ENCODE peak calls at places on chromosomes 13 and 19, in six cellular contexts. Z is left ventricle myocardium inferior; H is cardiac fibroblast; N is T-cell; W is activated naive CD8-positive, alpha-beta T cell treated with anti-CD3 and anti-CD28 coated beads for 36 hours; D is GDM1. X is an unnamed sample.

GRCh38 chr19:18300930-18301717 is 19.7 kb upstream of the JUND start:
- DNase-seq in H (peak), Z (peak), W (no peak), N (no peak), D (no peak), X (peak)

GRCh38 chr19:55611983-55612645 is 6.7 kb downstream of the ZNF865 start:
- DNase-seq in H (no peak), W (no peak), D (no peak), N (no peak), Z (no peak), X (no peak)

GRCh38 chr19:15120135-15121026 is 13.2 kb downstream of the SYDE1 start:
- DNase-seq in W (no peak), H (no peak), D (no peak), N (no peak), Z (no peak), X (no peak)

GRCh38 chr19:1163283-1163933 is 10.7 kb downstream of the SBNO2 start:
- DNase-seq in W (no peak), H (no peak), N (no peak), D (no peak), Z (peak), X (no peak)

GRCh38 chr13:113877149-113877990 is 13.5 kb upstream of the GAS6 start:
- DNase-seq in Z (no peak), N (no peak), H (no peak), D (no peak), W (no peak), X (no peak)

GRCh38 chr13:76533251-76533650 is 353.0 kb downstream of the KCTD12 start:
- DNase-seq in W (no peak), H (peak), N (no peak), Z (no peak), D (no peak), X (peak)

GRCh38 chr19:18167975-18168645 is 5.5 kb upstream of the IFI30 start:
- DNase-seq in H (peak), W (peak), N (peak), D (peak), Z (peak), X (no peak)

GRCh38 chr19:5292453-5292842 is 48.2 kb downstream of the PTPRS start:
- DNase-seq in H (no peak), D (peak), Z (no peak), N (peak), W (peak), X (no peak)

GRCh38 chr13:97018029-97018819 is 23.9 kb upstream of the OXGR1 start:
- DNase-seq in W (no peak), Z (no peak), N (peak), H (peak), D (peak), X (peak)

GRCh38 chr19:6065685-6066365 is 44.5 kb downstream of the RFX2 start:
- DNase-seq in Z (peak), D (peak), W (peak), H (no peak), N (peak), X (no peak)

GRCh38 chr13:101512650-101513049 is 60.2 kb downstream of the ITGBL1 start:
- DNase-seq in Z (no peak), H (peak), D (no peak), N (no peak), W (no peak), X (no peak)

GRCh38 chr19:38199340-38199739 is 24.7 kb downstream of the DPF1 start:
- DNase-seq in D (no peak), Z (no peak), N (no peak), W (no peak), H (no peak), X (no peak)

GRCh38 chr19:38291855-38292254 is 12.2 kb upstream of the C19orf33 start:
- DNase-seq in D (no peak), W (no peak), Z (no peak), H (no peak), N (no peak), X (no peak)

GRCh38 chr19:11179716-11180297 is 17.5 kb downstream of the KANK2 start:
- DNase-seq in W (no peak), D (no peak), H (peak), Z (no peak), N (no peak), X (no peak)

GRCh38 chr13:70108276-70108845 is at the start of gene KLHL1:
- DNase-seq in W (no peak), H (no peak), N (no peak), D (no peak), Z (no peak), X (no peak)

GRCh38 chr13:42969558-42970172 is 22.4 kb downstream of the EPSTI1 start:
- DNase-seq in D (peak), Z (peak), N (peak), H (peak), W (peak), X (peak)

GRCh38 chr19:46927106-46927505 is 66.3 kb downstream of the ARHGAP35 start:
- DNase-seq in H (no peak), N (no peak), D (no peak), Z (no peak), W (no peak), X (no peak)

GRCh38 chr19:2769218-2769617 is 13.9 kb downstream of the SGTA start:
- DNase-seq in N (no peak), D (no peak), H (no peak), W (no peak), Z (no peak), X (no peak)

GRCh38 chr19:35908977-35909683 is 1.0 kb upstream of the TYROBP start:
- DNase-seq in H (no peak), D (peak), W (no peak), N (peak), Z (peak), X (no peak)

GRCh38 chr13:72384879-72385278 is 342.6 kb downstream of the MZT1 start:
- DNase-seq in N (no peak), D (no peak), W (no peak), Z (no peak), H (peak), X (peak)

GRCh38 chr13:81988542-81988941 is 1647.6 kb upstream of the SPRY2 start:
- DNase-seq in Z (no peak), W (no peak), H (no peak), N (no peak), D (no peak), X (no peak)

GRCh38 chr19:3105641-3106508 is 11.7 kb downstream of the GNA11 start:
- DNase-seq in N (no peak), Z (no peak), D (no peak), H (no peak), W (no peak), X (no peak)

GRCh38 chr13:45162821-45163220 is 38.0 kb downstream of the KCTD4 start:
- DNase-seq in H (peak), W (no peak), D (no peak), Z (no peak), N (no peak), X (peak)

GRCh38 chr13:95087746-95088305 is 213.4 kb downstream of the ABCC4 start:
- DNase-seq in Z (no peak), H (peak), D (peak), W (no peak), N (no peak), X (peak)

GRCh38 chr13:49516467-49516866 is 20.7 kb downstream of the PHF11 start:
- DNase-seq in W (no peak), N (no peak), H (no peak), Z (no peak), D (no peak), X (no peak)

GRCh38 chr13:42007844-42008243 is 40.6 kb upstream of the DGKH start:
- DNase-seq in W (no peak), D (no peak), Z (no peak), H (peak), N (no peak), X (peak)

GRCh38 chr13:46914341-46914740 is 17.5 kb upstream of the HTR2A start:
- DNase-seq in Z (no peak), H (no peak), W (no peak), D (no peak), N (no peak), X (no peak)

GRCh38 chr19:5801796-5802616 is 2.9 kb upstream of the NRTN start:
- DNase-seq in H (no peak), N (no peak), W (peak), D (no peak), Z (no peak), X (peak)

GRCh38 chr13:34076943-34077703 is 259.2 kb downstream of the RFC3 start:
- DNase-seq in N (no peak), D (no peak), Z (no peak), H (peak), W (no peak), X (peak)

GRCh38 chr13:111318396-111318795 is 2.0 kb upstream of the TEX29 start:
- DNase-seq in D (no peak), Z (no peak), H (no peak), N (no peak), W (no peak), X (no peak)

GRCh38 chr13:32032780-32033179 is 1.2 kb downstream of the FRY start:
- DNase-seq in D (no peak), Z (no peak), N (no peak), W (no peak), H (no peak), X (no peak)

GRCh38 chr13:98537306-98537705 is 39.6 kb downstream of the STK24 start:
- DNase-seq in D (no peak), H (no peak), Z (no peak), W (no peak), N (no peak), X (no peak)

GRCh38 chr13:80307401-80307987 is 33.4 kb downstream of the SPRY2 start:
- DNase-seq in D (no peak), Z (no peak), H (no peak), W (no peak), N (no peak), X (no peak)

GRCh38 chr19:34228762-34229161 is 25.6 kb upstream of the GARRE1 start:
- DNase-seq in W (no peak), D (no peak), N (no peak), H (no peak), Z (no peak), X (no peak)

GRCh38 chr19:48244289-48244688 is 11.4 kb downstream of the CARD8 start:
- DNase-seq in W (no peak), Z (no peak), H (peak), D (peak), N (peak), X (no peak)

GRCh38 chr13:27024062-27024461 is 147.5 kb downstream of the USP12 start:
- DNase-seq in W (no peak), Z (no peak), D (no peak), H (no peak), N (no peak), X (no peak)

GRCh38 chr13:40130871-40131636 is 475.6 kb downstream of the COG6 start:
- DNase-seq in H (peak), W (no peak), N (no peak), D (no peak), Z (no peak), X (peak)

GRCh38 chr13:59873309-59873708 is 290.4 kb downstream of the DIAPH3 start:
- DNase-seq in W (no peak), Z (no peak), H (no peak), N (no peak), D (no peak), X (no peak)

GRCh38 chr13:21075303-21076264 is 14.2 kb upstream of the LATS2 start:
- DNase-seq in H (peak), D (peak), N (peak), Z (peak), W (peak), X (peak)